ENCODE peak calls at places on chromosomes 12 and 14, in six cellular contexts. J is right atrium auricular region, I is fibroblast of pulmonary artery, N is cardiac fibroblast, F is omental fat pad, X is stomach. P is an unnamed sample.

GRCh38 chr12:132566551-132567131 is 43.7 kb downstream of the LRCOL1 start:
- DNase-seq in X (no peak), F (no peak), N (no peak), J (no peak), I (no peak), P (no peak)

GRCh38 chr14:102491786-102492522 is 17.6 kb downstream of the ANKRD9 start:
- DNase-seq in I (no peak), J (no peak), N (no peak), F (no peak), X (no peak), P (no peak)

GRCh38 chr14:64701660-64702059 is 2.6 kb upstream of the PLEKHG3 start:
- DNase-seq in X (no peak), I (no peak), N (no peak), J (no peak), F (no peak), P (no peak)

GRCh38 chr14:73168691-73169090 is 32.4 kb downstream of the PSEN1 start:
- DNase-seq in J (no peak), F (no peak), N (no peak), X (no peak), I (no peak), P (no peak)

GRCh38 chr12:110896559-110896958 is 23.8 kb downstream of the MYL2 start:
- DNase-seq in F (no peak), N (no peak), J (no peak), X (no peak), I (no peak), P (no peak)

GRCh38 chr14:99129998-99130397 is 142.0 kb downstream of the BCL11B start:
- DNase-seq in I (no peak), X (no peak), N (no peak), J (peak), F (no peak), P (no peak)

GRCh38 chr12:45219621-45220020 is 3.7 kb downstream of the ANO6 start:
- DNase-seq in I (no peak), F (no peak), N (no peak), J (no peak), X (no peak), P (no peak)

GRCh38 chr12:94768398-94769039 is 118.2 kb upstream of the TMCC3 start:
- DNase-seq in I (no peak), J (no peak), F (no peak), X (no peak), N (no peak), P (no peak)

GRCh38 chr12:3205742-3206519 is 128.8 kb downstream of the TSPAN9 start:
- DNase-seq in J (no peak), N (peak), F (no peak), I (no peak), X (no peak), P (no peak)

GRCh38 chr14:32896979-32897723 is 41.5 kb upstream of the NPAS3 start:
- DNase-seq in J (no peak), N (peak), I (peak), F (no peak), X (no peak), P (no peak)

GRCh38 chr12:100733817-100734593 is 60.6 kb upstream of the ANO4 start:
- DNase-seq in J (no peak), N (peak), F (no peak), I (peak), X (no peak), P (no peak)

GRCh38 chr12:82299617-82300016 is 58.6 kb downstream of the CCDC59 start:
- DNase-seq in X (no peak), J (no peak), I (peak), F (no peak), N (peak), P (no peak)

GRCh38 chr14:71117839-71118743 is 210.8 kb downstream of the PCNX1 start:
- DNase-seq in I (peak), X (no peak), N (peak), J (no peak), F (no peak), P (no peak)

GRCh38 chr14:99413172-99413571 is 67.5 kb downstream of the SETD3 start:
- DNase-seq in I (no peak), J (no peak), N (no peak), X (no peak), F (no peak), P (no peak)

GRCh38 chr12:89949457-89950195 is 241.0 kb upstream of the ATP2B1 start:
- DNase-seq in I (peak), F (no peak), N (peak), X (no peak), J (no peak), P (no peak)
- TF ChIP-seq CTCF in I (peak), F (no peak), N (no peak), X (no peak), J (no peak), P (no peak)

DNA sequence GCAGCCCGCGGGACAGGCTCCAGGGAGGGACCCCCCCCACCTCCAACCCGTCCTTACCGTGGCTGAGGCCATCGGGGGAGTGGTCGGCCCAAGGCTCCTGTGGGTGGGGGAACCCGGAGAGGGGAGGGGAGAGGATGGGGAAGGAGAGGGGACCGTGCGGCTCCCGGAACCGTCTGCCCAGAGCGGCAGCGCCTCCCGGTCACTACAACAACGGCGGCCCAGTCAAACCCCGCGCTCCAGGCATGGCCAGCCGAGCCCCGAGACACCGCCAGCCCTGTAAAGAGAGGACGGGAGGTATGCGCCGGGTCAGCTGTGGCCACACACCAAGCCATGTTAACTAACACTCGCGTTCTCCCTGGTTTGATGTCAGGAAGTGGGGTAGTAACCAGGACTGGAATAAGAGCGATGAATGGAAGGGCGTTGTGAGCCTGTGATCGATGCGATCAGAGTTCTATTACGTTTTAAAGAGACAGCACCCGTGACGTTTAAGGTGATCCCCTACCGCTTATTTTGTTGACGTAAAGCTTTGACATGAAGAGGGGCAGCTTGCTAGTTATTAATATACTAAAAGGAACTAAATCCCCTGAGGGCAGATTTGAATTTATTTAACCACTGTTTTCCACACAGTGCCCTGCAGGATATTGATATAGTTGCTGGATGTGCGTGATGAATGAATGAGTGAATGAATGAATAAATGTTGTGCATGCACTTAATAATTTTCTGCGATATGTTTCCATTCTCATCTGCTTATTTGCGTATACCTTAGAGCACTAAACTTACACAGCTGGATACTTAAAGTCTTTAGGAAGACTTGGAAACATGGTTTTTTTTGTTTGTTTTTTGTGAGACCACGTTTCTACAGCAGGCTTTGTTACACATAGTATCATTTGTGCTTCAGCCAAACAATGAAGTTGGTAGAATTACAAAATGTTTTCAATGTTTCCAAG is at the start of gene POC1B:
- DNase-seq in I (peak), J (peak), N (peak), X (peak), F (peak), P (peak)
- TF ChIP-seq CTCF in I (no peak), J (no peak), N (no peak), X (no peak), F (no peak), P (no peak)

GRCh38 chr14:29536886-29537511 is 390.6 kb downstream of the PRKD1 start:
- DNase-seq in J (no peak), F (no peak), I (peak), N (peak), X (no peak), P (peak)
- TF ChIP-seq CTCF in J (peak), F (no peak), I (peak), N (peak), X (no peak), P (peak)

GRCh38 chr12:118448341-118448740 is 72.0 kb downstream of the SUDS3 start:
- DNase-seq in J (no peak), X (peak), I (no peak), N (no peak), F (no peak), P (no peak)

GRCh38 chr12:118447181-118447580 is 70.8 kb downstream of the SUDS3 start:
- DNase-seq in J (no peak), F (no peak), X (no peak), I (no peak), N (no peak), P (no peak)

DNA sequence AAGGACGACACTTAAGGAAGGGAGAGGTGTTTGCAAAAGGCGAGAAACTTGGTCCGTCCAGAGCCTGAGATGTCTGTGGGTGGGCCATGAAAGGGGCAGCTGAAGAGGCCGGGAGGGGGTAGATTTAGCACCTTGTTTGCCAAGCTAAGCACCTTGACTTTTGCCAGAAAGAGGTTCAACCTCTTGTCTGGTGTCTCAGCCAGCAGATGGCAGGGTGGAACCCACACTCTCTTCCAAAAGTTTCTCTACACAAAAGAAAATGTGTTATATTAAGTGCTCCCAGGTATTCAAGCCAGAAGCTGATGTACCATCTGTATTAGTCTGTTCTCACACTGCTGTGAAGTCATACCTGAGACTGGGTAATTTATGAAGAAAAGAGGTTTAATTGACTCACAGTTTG is 69.9 kb downstream of the SUDS3 start:
- DNase-seq in J (no peak), N (no peak), F (no peak), I (no peak), X (no peak), P (no peak)
- TF ChIP-seq CTCF in J (peak), N (no peak), F (no peak), I (no peak), X (no peak), P (no peak)

GRCh38 chr14:93536945-93537344 is 106.2 kb downstream of the UNC79 start:
- DNase-seq in N (peak), X (no peak), I (peak), J (no peak), F (no peak), P (peak)
- TF ChIP-seq CTCF in N (no peak), X (no peak), I (no peak), J (no peak), F (no peak), P (no peak)

GRCh38 chr12:57101892-57102695 is 9.1 kb downstream of the STAT6 start:
- DNase-seq in I (no peak), X (peak), F (no peak), J (no peak), N (no peak), P (peak)
- TF ChIP-seq CTCF in I (no peak), X (no peak), F (no peak), J (no peak), N (no peak), P (no peak)

DNA sequence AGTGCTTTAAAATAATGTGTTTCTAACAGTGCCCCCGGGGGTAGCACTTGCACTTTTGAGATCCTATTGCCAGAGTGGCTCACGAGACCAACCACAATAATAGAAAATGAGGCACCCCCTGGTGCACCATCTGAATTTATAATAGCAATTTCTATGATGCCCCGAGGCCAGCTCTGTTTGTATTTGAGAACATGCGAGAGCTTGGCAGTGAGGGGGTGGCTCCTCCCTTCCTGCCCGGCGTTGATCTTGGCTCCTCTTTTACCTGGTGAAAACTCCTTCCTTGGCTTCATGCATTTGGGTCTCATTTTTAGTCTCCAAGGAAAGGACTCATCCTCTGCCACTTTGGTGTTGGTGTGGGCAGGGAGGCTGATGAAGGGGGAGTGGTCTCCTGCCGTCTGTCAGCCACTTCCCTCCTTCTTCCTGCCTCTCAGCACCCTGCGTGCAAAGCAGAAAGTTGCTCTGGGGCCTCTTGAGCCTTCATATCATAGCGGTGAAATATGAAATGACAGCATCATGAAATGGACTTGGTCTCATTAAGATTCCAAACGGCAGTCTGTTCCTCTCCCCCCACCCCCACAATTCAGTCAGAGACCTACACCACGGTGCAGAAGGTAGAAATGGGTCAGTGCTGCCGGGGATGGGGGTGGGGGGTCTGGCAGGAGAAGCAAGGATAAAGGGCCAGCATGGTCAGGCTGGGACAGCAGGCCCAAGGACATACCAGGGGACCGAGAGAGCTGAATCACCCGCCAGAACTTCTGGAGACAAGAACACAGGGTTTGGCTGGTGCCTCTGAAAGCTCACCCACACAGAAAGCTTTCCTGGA is 17.7 kb upstream of the NRXN3 start:
- DNase-seq in I (no peak), F (no peak), X (no peak), N (no peak), J (no peak), P (no peak)
- TF ChIP-seq CTCF in I (no peak), F (no peak), X (no peak), N (no peak), J (no peak), P (no peak)

DNA sequence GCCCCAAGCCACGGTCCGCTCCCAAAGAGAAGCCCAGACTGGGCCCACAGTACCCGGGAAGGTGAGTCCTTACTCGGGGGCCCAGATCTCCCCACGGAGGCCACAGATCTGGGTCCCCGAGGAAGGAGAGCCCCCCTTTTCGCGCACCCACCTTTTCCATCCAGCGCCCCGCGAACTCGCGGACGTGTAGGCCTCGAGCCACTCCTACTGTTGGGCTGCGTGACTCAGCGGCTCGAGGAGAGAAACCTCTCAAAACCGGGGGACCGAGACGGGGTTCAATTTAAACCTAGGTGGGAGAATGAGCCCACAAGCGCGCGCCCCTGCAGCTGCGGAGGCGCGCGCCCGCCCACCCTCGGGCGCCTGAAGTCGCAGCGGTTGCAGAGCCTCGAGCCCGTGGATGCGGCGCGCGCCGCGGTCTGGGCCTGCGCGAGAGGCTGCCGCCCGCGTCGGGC is 6.3 kb downstream of the SIX6 start:
- DNase-seq in J (no peak), N (no peak), X (no peak), I (no peak), F (no peak), P (no peak)
- TF ChIP-seq CTCF in J (no peak), N (no peak), X (no peak), I (no peak), F (no peak), P (no peak)